ENCODE peak calls at places on chromosomes 4 and X, in eight cellular contexts. One of them, this sample, is unnamed.

GRCh38 chrX:149248073-149248625 is 257.0 kb downstream of the IDS start:
- DNase-seq in NCI-H524: no peak
- DNase-seq in HTR-8/SVneo: no peak
- DNase-seq in tibial nerve: no peak
- DNase-seq in NCI-H1436 treated with DMSO at 0.1 percent for 48 hours: no peak
- DNase-seq in EH: no peak
- DNase-seq in psoas muscle: no peak
- DNase-seq in stimulated activated CD8-positive, alpha-beta memory T cell treated with anti-CD3 and anti-CD28 coated beads, Interleukin-4, amount 100 ng/mL, for 4 hours: no peak
- DNase-seq in this sample: no peak

GRCh38 chr4:7512428-7512827 is 77.7 kb upstream of the PSAPL1 start:
- DNase-seq in NCI-H524: no peak
- DNase-seq in stimulated activated CD8-positive, alpha-beta memory T cell treated with anti-CD3 and anti-CD28 coated beads, Interleukin-4, amount 100 ng/mL, for 4 hours: no peak
- DNase-seq in EH: no peak
- DNase-seq in NCI-H1436 treated with DMSO at 0.1 percent for 48 hours: no peak
- DNase-seq in psoas muscle: no peak
- DNase-seq in HTR-8/SVneo: no peak
- DNase-seq in tibial nerve: no peak
- DNase-seq in this sample: no peak

GRCh38 chr4:23827971-23828680 is 61.7 kb downstream of the PPARGC1A start:
- DNase-seq in NCI-H524: no peak
- DNase-seq in tibial nerve: no peak
- DNase-seq in EH: no peak
- DNase-seq in NCI-H1436 treated with DMSO at 0.1 percent for 48 hours: no peak
- DNase-seq in stimulated activated CD8-positive, alpha-beta memory T cell treated with anti-CD3 and anti-CD28 coated beads, Interleukin-4, amount 100 ng/mL, for 4 hours: no peak
- DNase-seq in HTR-8/SVneo: no peak
- DNase-seq in psoas muscle: no peak
- DNase-seq in this sample: no peak

GRCh38 chrX:331145-331771 is 12.7 kb upstream of the GTPBP6 start:
- DNase-seq in NCI-H1436 treated with DMSO at 0.1 percent for 48 hours: no peak
- DNase-seq in psoas muscle: no peak
- DNase-seq in NCI-H524: peak; percentile 34
- DNase-seq in stimulated activated CD8-positive, alpha-beta memory T cell treated with anti-CD3 and anti-CD28 coated beads, Interleukin-4, amount 100 ng/mL, for 4 hours: no peak
- DNase-seq in tibial nerve: no peak
- DNase-seq in EH: peak; percentile 64
- DNase-seq in HTR-8/SVneo: peak; percentile 25
- DNase-seq in this sample: peak; percentile 25

GRCh38 chrX:19852014-19853005 is 35.1 kb downstream of the SH3KBP1 start:
- DNase-seq in EH: peak; percentile 58
- DNase-seq in psoas muscle: no peak
- DNase-seq in HTR-8/SVneo: no peak
- DNase-seq in stimulated activated CD8-positive, alpha-beta memory T cell treated with anti-CD3 and anti-CD28 coated beads, Interleukin-4, amount 100 ng/mL, for 4 hours: no peak
- DNase-seq in NCI-H1436 treated with DMSO at 0.1 percent for 48 hours: no peak
- DNase-seq in NCI-H524: peak; percentile 7
- DNase-seq in tibial nerve: no peak
- DNase-seq in this sample: peak; percentile 20

GRCh38 chrX:104806346-104806745 is 240.3 kb downstream of the IL1RAPL2 start:
- DNase-seq in psoas muscle: no peak
- DNase-seq in HTR-8/SVneo: no peak
- DNase-seq in EH: no peak
- DNase-seq in NCI-H1436 treated with DMSO at 0.1 percent for 48 hours: no peak
- DNase-seq in stimulated activated CD8-positive, alpha-beta memory T cell treated with anti-CD3 and anti-CD28 coated beads, Interleukin-4, amount 100 ng/mL, for 4 hours: no peak
- DNase-seq in NCI-H524: no peak
- DNase-seq in tibial nerve: no peak
- DNase-seq in this sample: no peak

GRCh38 chr4:71156616-71157015 is 163.2 kb downstream of the DCK start:
- DNase-seq in stimulated activated CD8-positive, alpha-beta memory T cell treated with anti-CD3 and anti-CD28 coated beads, Interleukin-4, amount 100 ng/mL, for 4 hours: no peak
- DNase-seq in tibial nerve: no peak
- DNase-seq in EH: peak; percentile 36
- DNase-seq in HTR-8/SVneo: no peak
- DNase-seq in NCI-H524: no peak
- DNase-seq in NCI-H1436 treated with DMSO at 0.1 percent for 48 hours: no peak
- DNase-seq in psoas muscle: no peak
- DNase-seq in this sample: no peak

GRCh38 chr4:65495439-65495838 is 174.8 kb downstream of the EPHA5 start:
- DNase-seq in NCI-H524: no peak
- DNase-seq in stimulated activated CD8-positive, alpha-beta memory T cell treated with anti-CD3 and anti-CD28 coated beads, Interleukin-4, amount 100 ng/mL, for 4 hours: no peak
- DNase-seq in tibial nerve: no peak
- DNase-seq in HTR-8/SVneo: no peak
- DNase-seq in psoas muscle: no peak
- DNase-seq in NCI-H1436 treated with DMSO at 0.1 percent for 48 hours: no peak
- DNase-seq in EH: no peak
- DNase-seq in this sample: no peak

GRCh38 chrX:149152941-149153340 is 352.2 kb downstream of the IDS start:
- DNase-seq in tibial nerve: no peak
- DNase-seq in HTR-8/SVneo: no peak
- DNase-seq in EH: no peak
- DNase-seq in NCI-H1436 treated with DMSO at 0.1 percent for 48 hours: no peak
- DNase-seq in stimulated activated CD8-positive, alpha-beta memory T cell treated with anti-CD3 and anti-CD28 coated beads, Interleukin-4, amount 100 ng/mL, for 4 hours: no peak
- DNase-seq in psoas muscle: no peak
- DNase-seq in NCI-H524: no peak
- DNase-seq in this sample: peak; percentile 60

GRCh38 chr4:8754634-8755589 is 116.7 kb downstream of the HMX1 start:
- DNase-seq in stimulated activated CD8-positive, alpha-beta memory T cell treated with anti-CD3 and anti-CD28 coated beads, Interleukin-4, amount 100 ng/mL, for 4 hours: no peak
- DNase-seq in tibial nerve: no peak
- DNase-seq in psoas muscle: no peak
- DNase-seq in EH: no peak
- DNase-seq in HTR-8/SVneo: no peak
- DNase-seq in NCI-H1436 treated with DMSO at 0.1 percent for 48 hours: no peak
- DNase-seq in NCI-H524: no peak
- DNase-seq in this sample: no peak

GRCh38 chr4:76658231-76659102 is 223.4 kb downstream of the SHROOM3 start:
- DNase-seq in NCI-H524: no peak
- DNase-seq in tibial nerve: no peak
- DNase-seq in NCI-H1436 treated with DMSO at 0.1 percent for 48 hours: no peak
- DNase-seq in HTR-8/SVneo: peak; percentile 14
- DNase-seq in stimulated activated CD8-positive, alpha-beta memory T cell treated with anti-CD3 and anti-CD28 coated beads, Interleukin-4, amount 100 ng/mL, for 4 hours: no peak
- DNase-seq in EH: peak; percentile 97
- DNase-seq in psoas muscle: no peak
- DNase-seq in this sample: peak; percentile 71

GRCh38 chrX:121579016-121579760 is 531.8 kb downstream of the GLUD2 start:
- DNase-seq in tibial nerve: no peak
- DNase-seq in HTR-8/SVneo: no peak
- DNase-seq in stimulated activated CD8-positive, alpha-beta memory T cell treated with anti-CD3 and anti-CD28 coated beads, Interleukin-4, amount 100 ng/mL, for 4 hours: no peak
- DNase-seq in psoas muscle: no peak
- DNase-seq in EH: peak; percentile 17
- DNase-seq in NCI-H1436 treated with DMSO at 0.1 percent for 48 hours: no peak
- DNase-seq in NCI-H524: peak; percentile 65
- DNase-seq in this sample: peak; percentile 52

GRCh38 chrX:11781734-11782370 is 23.8 kb downstream of the MSL3 start:
- DNase-seq in NCI-H1436 treated with DMSO at 0.1 percent for 48 hours: no peak
- DNase-seq in NCI-H524: peak; percentile 19
- DNase-seq in tibial nerve: no peak
- DNase-seq in EH: no peak
- DNase-seq in stimulated activated CD8-positive, alpha-beta memory T cell treated with anti-CD3 and anti-CD28 coated beads, Interleukin-4, amount 100 ng/mL, for 4 hours: no peak
- DNase-seq in HTR-8/SVneo: no peak
- DNase-seq in psoas muscle: no peak
- DNase-seq in this sample: peak; percentile 67

GRCh38 chrX:115419094-115419493 is 129.6 kb downstream of the LUZP4 start:
- DNase-seq in stimulated activated CD8-positive, alpha-beta memory T cell treated with anti-CD3 and anti-CD28 coated beads, Interleukin-4, amount 100 ng/mL, for 4 hours: no peak
- DNase-seq in NCI-H524: no peak
- DNase-seq in psoas muscle: no peak
- DNase-seq in HTR-8/SVneo: no peak
- DNase-seq in EH: no peak
- DNase-seq in tibial nerve: no peak
- DNase-seq in NCI-H1436 treated with DMSO at 0.1 percent for 48 hours: no peak
- DNase-seq in this sample: no peak

GRCh38 chr4:72846280-72847111 is 223.0 kb downstream of the COX18 start:
- DNase-seq in NCI-H1436 treated with DMSO at 0.1 percent for 48 hours: no peak
- DNase-seq in psoas muscle: no peak
- DNase-seq in HTR-8/SVneo: no peak
- DNase-seq in EH: peak; percentile 27
- DNase-seq in stimulated activated CD8-positive, alpha-beta memory T cell treated with anti-CD3 and anti-CD28 coated beads, Interleukin-4, amount 100 ng/mL, for 4 hours: no peak
- DNase-seq in tibial nerve: no peak
- DNase-seq in NCI-H524: peak; percentile 64
- DNase-seq in this sample: peak; percentile 68

GRCh38 chrX:86604620-86605019 is 456.4 kb downstream of the DACH2 start:
- DNase-seq in tibial nerve: no peak
- DNase-seq in NCI-H524: no peak
- DNase-seq in EH: no peak
- DNase-seq in NCI-H1436 treated with DMSO at 0.1 percent for 48 hours: no peak
- DNase-seq in psoas muscle: no peak
- DNase-seq in HTR-8/SVneo: no peak
- DNase-seq in stimulated activated CD8-positive, alpha-beta memory T cell treated with anti-CD3 and anti-CD28 coated beads, Interleukin-4, amount 100 ng/mL, for 4 hours: no peak
- DNase-seq in this sample: peak; percentile 6

GRCh38 chr4:168124008-168124641 is 31.8 kb downstream of the ANXA10 start:
- DNase-seq in EH: peak; percentile 64
- DNase-seq in HTR-8/SVneo: peak; percentile 9
- DNase-seq in NCI-H524: no peak
- DNase-seq in NCI-H1436 treated with DMSO at 0.1 percent for 48 hours: no peak
- DNase-seq in tibial nerve: no peak
- DNase-seq in stimulated activated CD8-positive, alpha-beta memory T cell treated with anti-CD3 and anti-CD28 coated beads, Interleukin-4, amount 100 ng/mL, for 4 hours: no peak
- DNase-seq in psoas muscle: no peak
- DNase-seq in this sample: peak; percentile 84